ENCODE peak calls at places on chromosomes 16 and 17, in four cellular contexts. One of them, this sample, is unnamed. For H3K4me1, the result is how much of the 10 kb centered on the place peaks cover.

GRCh38 chr17:71412803-71413202 is 708.0 kb upstream of the SOX9 start:
- DNase-seq in pancreas: no peak
- DNase-seq in Peyer's patch: no peak
- DNase-seq in PC-3: peak
- DNase-seq in this sample: no peak

GRCh38 chr17:2749784-2750181 is 331 bp upstream of the CCDC92B start:
- DNase-seq in pancreas: peak
- DNase-seq in PC-3: peak
- DNase-seq in Peyer's patch: peak
- DNase-seq in this sample: no peak

GRCh38 chr16:67071476-67072048 is 38.2 kb upstream of the PHAF1 start:
- DNase-seq in PC-3: no peak
- DNase-seq in Peyer's patch: no peak
- DNase-seq in pancreas: no peak
- DNase-seq in this sample: no peak

GRCh38 chr16:70574595-70575271 is 51.1 kb downstream of the SF3B3 start:
- DNase-seq in Peyer's patch: peak
- DNase-seq in pancreas: no peak
- DNase-seq in PC-3: no peak
- DNase-seq in this sample: no peak

GRCh38 chr17:76354747-76355310 is 1.1 kb upstream of the PRPSAP1 start:
- DNase-seq in Peyer's patch: no peak
- DNase-seq in pancreas: no peak
- DNase-seq in PC-3: peak
- DNase-seq in this sample: no peak

GRCh38 chr17:41739661-41740352 is 5.4 kb upstream of the HAP1 start:
- DNase-seq in Peyer's patch: no peak
- DNase-seq in pancreas: peak
- DNase-seq in PC-3: peak
- DNase-seq in this sample: no peak

GRCh38 chr17:78492116-78492799 is 84.9 kb downstream of the DNAH17 start:
- DNase-seq in Peyer's patch: no peak
- DNase-seq in PC-3: no peak
- DNase-seq in pancreas: no peak
- DNase-seq in this sample: no peak

GRCh38 chr17:1162116-1162855 is 17.5 kb downstream of the ABR start:
- DNase-seq in PC-3: no peak
- DNase-seq in Peyer's patch: no peak
- DNase-seq in pancreas: no peak
- DNase-seq in this sample: no peak

GRCh38 chr17:2084129-2084765 is 29.3 kb downstream of the HIC1 start:
- DNase-seq in Peyer's patch: peak
- DNase-seq in PC-3: peak
- DNase-seq in pancreas: no peak
- DNase-seq in this sample: peak

GRCh38 chr16:23694707-23695373 is 16.2 kb downstream of the PLK1 start:
- DNase-seq in Peyer's patch: no peak
- DNase-seq in PC-3: no peak
- DNase-seq in pancreas: no peak
- DNase-seq in this sample: no peak

GRCh38 chr17:5444209-5444608 is 5.3 kb upstream of the C1QBP start:
- DNase-seq in PC-3: no peak
- DNase-seq in pancreas: no peak
- DNase-seq in Peyer's patch: no peak
- DNase-seq in this sample: no peak

GRCh38 chr16:83393196-83393981 is 414.4 kb upstream of the HSBP1 start:
- DNase-seq in pancreas: no peak
- DNase-seq in Peyer's patch: no peak
- DNase-seq in PC-3: peak
- DNase-seq in this sample: no peak

GRCh38 chr16:4890026-4890425 is 42.7 kb downstream of the UBN1 start:
- DNase-seq in Peyer's patch: no peak
- DNase-seq in PC-3: no peak
- DNase-seq in pancreas: no peak
- DNase-seq in this sample: no peak

GRCh38 chr16:12901597-12902436 is at the start of gene SHISA9:
- DNase-seq in Peyer's patch: no peak
- DNase-seq in pancreas: no peak
- DNase-seq in PC-3: no peak
- DNase-seq in this sample: no peak

GRCh38 chr16:1455190-1456171 is 11.1 kb upstream of the CCDC154 start:
- DNase-seq in pancreas: no peak
- DNase-seq in PC-3: no peak
- DNase-seq in Peyer's patch: no peak
- DNase-seq in this sample: no peak

GRCh38 chr16:30117768-30118167 is 4.4 kb upstream of the GDPD3 start:
- DNase-seq in pancreas: no peak
- DNase-seq in PC-3: no peak
- DNase-seq in Peyer's patch: no peak
- DNase-seq in this sample: no peak

GRCh38 chr17:83196088-83196765 is 116.8 kb downstream of the METRNL start:
- DNase-seq in PC-3: no peak
- DNase-seq in Peyer's patch: peak
- DNase-seq in pancreas: no peak
- DNase-seq in this sample: no peak

GRCh38 chr16:87042551-87043272 is 274.5 kb downstream of the C16orf95 start:
- DNase-seq in Peyer's patch: no peak
- DNase-seq in PC-3: no peak
- DNase-seq in pancreas: no peak
- DNase-seq in this sample: no peak

GRCh38 chr17:19341641-19342610 is 20.6 kb downstream of the B9D1 start:
- DNase-seq in pancreas: no peak
- DNase-seq in Peyer's patch: peak
- DNase-seq in PC-3: no peak
- DNase-seq in this sample: no peak

GRCh38 chr16:30875881-30876791 is 17.7 kb downstream of the BCL7C start:
- DNase-seq in pancreas: no peak
- DNase-seq in Peyer's patch: peak
- DNase-seq in PC-3: no peak
- DNase-seq in this sample: no peak

GRCh38 chr16:89616576-89617437 is 3.4 kb downstream of the DPEP1 start:
- DNase-seq in Peyer's patch: no peak
- DNase-seq in pancreas: no peak
- DNase-seq in PC-3: no peak
- DNase-seq in this sample: no peak
- H3K4me1 ChIP-seq in Peyer's patch: under half
- H3K4me1 ChIP-seq in pancreas: under half
- H3K4me1 ChIP-seq in PC-3: under half
- H3K4me1 ChIP-seq in this sample: under half

DNA sequence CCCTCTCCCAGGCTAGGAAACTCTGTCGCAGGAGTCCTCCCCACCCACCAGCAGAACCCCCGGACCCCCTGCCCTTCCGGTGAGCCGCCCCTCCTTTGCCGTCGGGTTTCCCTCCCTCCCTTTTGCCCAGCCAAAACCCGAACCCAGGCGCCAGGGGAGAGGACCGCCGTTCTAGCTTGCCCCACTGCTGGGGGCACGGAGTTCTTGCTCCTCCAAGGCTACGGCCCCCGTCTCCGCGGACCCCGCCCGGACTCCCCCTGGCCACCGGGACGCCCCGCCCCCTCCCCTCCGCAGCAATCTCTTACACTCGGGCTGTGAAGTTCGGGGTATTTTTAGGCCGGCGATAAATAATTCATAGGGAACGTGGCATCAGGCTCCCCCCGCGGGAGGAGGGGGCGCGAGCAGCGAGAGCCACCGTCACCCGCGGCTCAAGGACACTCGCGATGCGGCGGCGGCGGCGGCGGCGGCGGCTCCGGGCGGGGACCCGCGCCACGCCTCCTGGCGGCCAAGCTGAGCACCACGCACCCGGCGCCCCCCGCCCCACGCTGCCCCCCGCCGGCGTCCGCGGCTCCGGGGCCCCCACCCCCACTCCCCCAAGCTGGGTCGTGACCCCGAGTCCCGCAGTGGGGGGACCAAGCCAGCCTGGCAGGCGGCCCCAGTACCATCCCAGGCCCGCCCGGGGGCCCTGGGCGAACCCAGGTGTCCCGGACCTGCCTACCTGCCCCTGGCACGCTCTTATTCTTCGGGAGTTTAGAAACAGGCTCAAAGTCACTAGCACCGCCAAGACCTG is at the start of gene GRIN2C:
- DNase-seq in PC-3: no peak
- DNase-seq in Peyer's patch: no peak
- DNase-seq in pancreas: no peak
- DNase-seq in this sample: no peak
- TF ChIP-seq CTCF in PC-3: peak
- TF ChIP-seq CTCF in Peyer's patch: peak
- TF ChIP-seq CTCF in pancreas: no peak
- TF ChIP-seq CTCF in this sample: peak

GRCh38 chr16:56631197-56631596 is 1.3 kb upstream of the MT1M start:
- DNase-seq in Peyer's patch: no peak
- DNase-seq in pancreas: no peak
- DNase-seq in PC-3: no peak
- DNase-seq in this sample: no peak
- H3K4me3 ChIP-seq in Peyer's patch: no peak
- H3K4me3 ChIP-seq in pancreas: no peak
- H3K4me3 ChIP-seq in PC-3: no peak
- H3K4me3 ChIP-seq in this sample: no peak

DNA sequence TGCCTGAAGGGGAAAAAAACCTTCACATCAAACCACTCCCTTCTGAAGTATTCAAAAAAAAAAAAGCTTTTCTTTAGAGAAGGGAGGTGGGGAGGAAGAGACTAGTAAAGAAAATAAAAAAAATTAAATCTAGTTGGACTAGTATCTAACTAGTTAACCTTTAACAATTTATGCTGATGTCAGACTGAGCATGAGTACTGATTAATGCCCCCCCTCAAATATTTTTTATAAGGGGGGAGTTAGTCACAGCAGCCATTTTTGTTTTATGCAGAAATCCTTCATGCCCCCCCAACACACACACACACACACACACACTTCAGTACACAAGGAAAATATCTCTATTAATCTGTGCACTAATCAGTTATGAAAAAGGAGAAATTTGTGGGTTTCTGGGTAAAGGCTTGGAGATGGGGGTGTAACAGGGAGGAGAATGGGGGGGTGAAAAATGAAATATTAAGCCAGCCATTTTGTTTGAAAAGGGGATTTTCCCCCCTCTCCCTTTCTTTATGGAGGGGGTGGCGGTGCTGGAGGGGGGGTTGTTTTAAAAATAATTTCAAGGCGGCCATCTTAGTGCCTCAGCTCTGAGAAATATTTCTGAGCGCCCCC is 4.7 kb upstream of the CHD3 start:
- DNase-seq in pancreas: no peak
- DNase-seq in Peyer's patch: peak
- DNase-seq in PC-3: peak
- DNase-seq in this sample: no peak
- H3K4me1 ChIP-seq in pancreas: under half
- H3K4me1 ChIP-seq in Peyer's patch: under half
- H3K4me1 ChIP-seq in PC-3: under half
- H3K4me1 ChIP-seq in this sample: under half

DNA sequence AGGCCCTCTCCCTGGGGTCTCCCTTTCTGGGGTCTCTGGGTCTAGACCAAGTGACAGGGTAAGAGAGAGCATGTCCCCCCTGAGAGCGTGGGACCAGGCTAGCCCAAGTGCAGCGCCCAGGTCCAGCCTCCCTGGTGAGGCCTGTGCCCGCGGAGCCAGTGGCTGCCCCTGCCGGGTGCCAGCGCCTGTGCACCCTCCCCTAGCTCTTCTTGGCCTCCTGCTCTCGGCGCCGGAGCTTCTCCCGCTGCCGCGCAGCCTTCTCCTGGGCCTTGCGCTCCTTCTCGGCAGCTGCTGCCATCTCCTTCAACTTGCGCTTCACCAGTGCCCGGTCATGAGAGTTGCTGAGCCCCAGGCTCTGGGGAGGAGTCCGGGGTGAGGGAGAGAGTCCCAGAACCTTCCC is 17.3 kb downstream of the SAMD14 start:
- DNase-seq in pancreas: no peak
- DNase-seq in Peyer's patch: no peak
- DNase-seq in PC-3: no peak
- DNase-seq in this sample: no peak
- TF ChIP-seq CTCF in pancreas: no peak
- TF ChIP-seq CTCF in Peyer's patch: no peak
- TF ChIP-seq CTCF in PC-3: no peak
- TF ChIP-seq CTCF in this sample: no peak

DNA sequence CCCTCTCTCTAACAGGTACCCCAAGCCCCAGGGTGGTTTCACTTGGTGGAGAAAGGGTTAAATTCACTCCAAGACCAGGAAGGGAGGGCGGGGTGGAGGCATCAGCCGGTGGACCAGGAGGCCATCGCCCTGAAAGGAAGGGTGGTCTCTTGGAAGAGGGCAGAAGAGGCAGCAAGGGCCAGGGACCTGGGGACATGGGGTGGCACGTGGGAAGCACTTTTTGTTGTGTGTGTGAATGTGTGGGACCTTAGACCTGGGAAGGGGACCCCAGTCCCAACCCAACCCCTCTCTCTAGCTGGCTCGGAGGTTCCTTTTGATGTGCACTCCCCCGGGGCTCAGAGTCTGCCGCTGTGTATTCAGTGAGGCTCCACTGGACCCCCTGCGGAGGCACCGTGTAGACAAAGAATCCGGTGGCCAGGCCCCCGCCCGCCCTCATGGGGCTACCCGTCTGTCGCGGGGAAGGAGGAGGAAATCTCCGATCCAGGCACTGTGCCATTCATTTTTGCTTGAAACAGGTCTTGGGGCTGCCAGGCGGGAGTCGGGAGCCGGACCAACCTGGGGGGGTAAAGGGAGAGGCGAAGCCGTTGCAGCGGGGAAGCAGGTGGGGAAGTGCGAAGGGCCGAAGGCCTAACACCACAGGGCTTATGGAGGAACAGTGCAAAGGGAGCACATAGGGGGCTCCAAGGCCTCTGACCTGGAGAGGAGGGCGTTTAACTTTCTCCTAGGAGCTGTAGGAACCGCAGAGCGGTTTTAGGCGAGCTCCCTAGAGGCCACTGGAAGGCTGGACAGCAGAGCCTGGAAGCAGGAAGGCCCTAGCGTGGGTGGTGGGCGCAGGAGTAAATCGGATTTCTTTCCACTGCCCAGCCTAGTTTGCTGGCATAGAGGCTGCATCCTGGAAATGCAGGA is 3.2 kb upstream of the WNT3 start:
- DNase-seq in Peyer's patch: no peak
- DNase-seq in PC-3: no peak
- DNase-seq in pancreas: no peak
- DNase-seq in this sample: no peak
- H3K4me3 ChIP-seq in Peyer's patch: no peak
- H3K4me3 ChIP-seq in PC-3: no peak
- H3K4me3 ChIP-seq in pancreas: no peak
- H3K4me3 ChIP-seq in this sample: no peak

This sample was measured in right atrium auricular region.